ENCODE peak calls at places on chromosomes 5 and 9, in five cellular contexts. Y, C, K, L and O are unnamed samples.

GRCh38 chr9:68706579-68707201 is 1.6 kb downstream of the PIP5K1B start:
- DNase-seq in Y (no peak), C (no peak), K (no peak), L (no peak), O (no peak)

GRCh38 chr5:134553816-134554215 is 28.3 kb downstream of the JADE2 start:
- DNase-seq in Y (no peak), C (no peak), K (no peak), L (no peak), O (no peak)

GRCh38 chr5:2013301-2014057 is 130.8 kb upstream of the IRX4 start:
- DNase-seq in Y (peak), C (no peak), K (no peak), L (no peak), O (no peak)

GRCh38 chr5:171899792-171900191 is 106.6 kb downstream of the FBXW11 start:
- DNase-seq in Y (no peak), C (no peak), K (no peak), L (no peak), O (no peak)

GRCh38 chr5:1719860-1720259 is 79.8 kb downstream of the MRPL36 start:
- DNase-seq in Y (peak), C (no peak), K (no peak), L (no peak), O (no peak)

GRCh38 chr5:59768204-59769040 is 125.1 kb downstream of the PDE4D start:
- DNase-seq in Y (peak), C (peak), K (peak), L (peak), O (peak)

GRCh38 chr5:100772548-100772947 is 130.5 kb downstream of the ST8SIA4 start:
- DNase-seq in Y (peak), C (no peak), K (no peak), L (no peak), O (no peak)

GRCh38 chr9:123599781-123600180 is 243.8 kb downstream of the CRB2 start:
- DNase-seq in Y (peak), C (no peak), K (no peak), L (no peak), O (no peak)

GRCh38 chr5:152061095-152061494 is 136.4 kb upstream of the GLRA1 start:
- DNase-seq in Y (no peak), C (no peak), K (no peak), L (no peak), O (no peak)

GRCh38 chr5:61440086-61440485 is 108.0 kb downstream of the ZSWIM6 start:
- DNase-seq in Y (no peak), C (no peak), K (no peak), L (no peak), O (no peak)

GRCh38 chr5:149541893-149542292 is 9.3 kb downstream of the CSNK1A1 start:
- DNase-seq in Y (no peak), C (no peak), K (no peak), L (no peak), O (no peak)

GRCh38 chr9:98867434-98868168 is 60.1 kb downstream of the GALNT12 start:
- DNase-seq in Y (no peak), C (peak), K (no peak), L (no peak), O (peak)

GRCh38 chr5:43889238-43889637 is 286.3 kb downstream of the NNT start:
- DNase-seq in Y (no peak), C (no peak), K (no peak), L (no peak), O (no peak)

GRCh38 chr9:90331826-90332575 is 310.6 kb downstream of the DIRAS2 start:
- DNase-seq in Y (no peak), C (peak), K (no peak), L (no peak), O (peak)

GRCh38 chr5:172426086-172426485 is 28.2 kb downstream of the SH3PXD2B start:
- DNase-seq in Y (no peak), C (no peak), K (no peak), L (no peak), O (no peak)

GRCh38 chr9:33159760-33160127 is 7.4 kb downstream of the B4GALT1 start:
- DNase-seq in Y (no peak), C (peak), K (no peak), L (no peak), O (peak)

GRCh38 chr5:159805021-159805420 is 111.3 kb upstream of the ADRA1B start:
- DNase-seq in Y (no peak), C (peak), K (no peak), L (no peak), O (peak)

GRCh38 chr5:32828492-32828891 is 117.4 kb downstream of the NPR3 start:
- DNase-seq in Y (no peak), C (no peak), K (no peak), L (no peak), O (peak)

GRCh38 chr9:127166111-127166510 is 43.7 kb upstream of the ANGPTL2 start:
- DNase-seq in Y (no peak), C (no peak), K (no peak), L (no peak), O (no peak)

GRCh38 chr5:82277613-82277986 is 554 bp downstream of the RPS23 start:
- DNase-seq in Y (no peak), C (no peak), K (no peak), L (no peak), O (no peak)

GRCh38 chr5:96626956-96627355 is 35.2 kb upstream of the CAST start:
- DNase-seq in Y (no peak), C (peak), K (no peak), L (peak), O (peak)

GRCh38 chr5:37283214-37283820 is 34.1 kb upstream of the CPLANE1 start:
- DNase-seq in Y (no peak), C (no peak), K (no peak), L (no peak), O (no peak)

GRCh38 chr9:120583958-120584369 is 4.0 kb upstream of the CDK5RAP2 start:
- DNase-seq in Y (peak), C (peak), K (peak), L (peak), O (peak)

GRCh38 chr9:124008855-124009834 is 2.4 kb upstream of the LHX2 start:
- DNase-seq in Y (peak), C (no peak), K (peak), L (no peak), O (no peak)

GRCh38 chr5:140358738-140359310 is 1.2 kb upstream of the SLC4A9 start:
- DNase-seq in Y (peak), C (peak), K (peak), L (peak), O (peak)

GRCh38 chr9:115225459-115226116 is 107.6 kb upstream of the TNC start:
- DNase-seq in Y (no peak), C (no peak), K (no peak), L (no peak), O (no peak)

GRCh38 chr9:116422119-116422979 is 264.8 kb upstream of the TRIM32 start:
- DNase-seq in Y (no peak), C (no peak), K (no peak), L (no peak), O (no peak)

GRCh38 chr5:154198611-154199230 is 8.2 kb downstream of the GALNT10 start:
- DNase-seq in Y (peak), C (peak), K (no peak), L (peak), O (peak)

GRCh38 chr9:26975728-26976707 is 19.8 kb downstream of the IFT74 start:
- DNase-seq in Y (peak), C (peak), K (peak), L (peak), O (peak)

GRCh38 chr9:85742630-85742928 is 825 bp upstream of the AGTPBP1 start:
- DNase-seq in Y (no peak), C (peak), K (no peak), L (no peak), O (peak)

DNA sequence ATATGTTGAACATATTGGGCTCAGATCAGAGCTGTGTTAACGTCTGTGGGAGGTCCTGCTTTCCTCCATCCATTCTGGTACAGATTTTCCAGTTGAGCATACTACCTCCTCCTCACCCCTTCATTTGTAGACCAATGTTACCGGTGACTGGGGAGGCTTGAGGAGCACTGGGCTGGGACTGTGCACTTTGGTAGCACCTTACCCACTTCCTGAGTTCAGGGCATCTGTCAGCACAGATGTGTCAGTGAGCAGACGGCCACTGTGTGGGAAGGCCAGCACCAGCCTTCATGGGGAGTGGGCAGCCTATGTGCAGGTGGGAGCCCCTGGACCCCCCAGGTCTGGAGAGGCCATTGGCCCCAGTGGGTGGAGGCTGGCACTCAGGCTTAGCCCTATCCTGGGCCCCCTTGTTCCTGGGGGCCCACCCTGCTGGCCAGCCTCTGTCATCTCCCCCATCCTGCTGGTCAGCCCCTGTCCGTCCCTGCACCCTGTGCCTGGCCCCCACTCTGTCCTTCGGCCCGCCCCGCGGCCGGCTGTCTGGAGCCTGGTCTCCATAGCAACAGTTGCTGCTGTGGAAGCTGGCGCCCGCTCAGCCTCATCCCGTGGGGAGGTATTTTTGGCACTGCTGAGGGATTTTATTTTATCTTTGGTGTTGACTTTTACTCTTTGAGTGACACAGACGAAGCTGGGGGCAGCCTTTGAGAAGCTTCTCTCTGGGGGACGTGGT is 21.3 kb downstream of the WNK2 start:
- DNase-seq in Y (no peak), C (peak), K (no peak), L (peak), O (no peak)
- H3K9ac ChIP-seq in Y (no peak), C (no peak), K (no peak), L (peak), O (no peak)

GRCh38 chr5:163569284-163569683 is 63.9 kb downstream of the MAT2B start:
- DNase-seq in Y (no peak), C (peak), K (no peak), L (no peak), O (peak)
- TF ChIP-seq CTCF in Y (peak), C (peak), K (peak), L (peak), O (peak)

GRCh38 chr9:126097679-126098078 is 228.9 kb upstream of the MVB12B start:
- DNase-seq in Y (no peak), C (no peak), K (no peak), L (no peak), O (no peak)
- H3K9ac ChIP-seq in Y (no peak), C (no peak), K (no peak), L (no peak), O (no peak)

GRCh38 chr9:136625101-136626065 is 37.3 kb upstream of the EGFL7 start:
- DNase-seq in Y (peak), C (peak), K (no peak), L (peak), O (peak)

GRCh38 chr9:136626066-136626725 is 36.5 kb upstream of the EGFL7 start:
- DNase-seq in Y (no peak), C (no peak), K (no peak), L (no peak), O (no peak)

GRCh38 chr9:136627703-136628102 is 35.0 kb upstream of the EGFL7 start:
- DNase-seq in Y (no peak), C (no peak), K (no peak), L (no peak), O (no peak)

GRCh38 chr9:136628287-136628686 is 34.4 kb upstream of the EGFL7 start:
- DNase-seq in Y (no peak), C (no peak), K (no peak), L (no peak), O (no peak)

DNA sequence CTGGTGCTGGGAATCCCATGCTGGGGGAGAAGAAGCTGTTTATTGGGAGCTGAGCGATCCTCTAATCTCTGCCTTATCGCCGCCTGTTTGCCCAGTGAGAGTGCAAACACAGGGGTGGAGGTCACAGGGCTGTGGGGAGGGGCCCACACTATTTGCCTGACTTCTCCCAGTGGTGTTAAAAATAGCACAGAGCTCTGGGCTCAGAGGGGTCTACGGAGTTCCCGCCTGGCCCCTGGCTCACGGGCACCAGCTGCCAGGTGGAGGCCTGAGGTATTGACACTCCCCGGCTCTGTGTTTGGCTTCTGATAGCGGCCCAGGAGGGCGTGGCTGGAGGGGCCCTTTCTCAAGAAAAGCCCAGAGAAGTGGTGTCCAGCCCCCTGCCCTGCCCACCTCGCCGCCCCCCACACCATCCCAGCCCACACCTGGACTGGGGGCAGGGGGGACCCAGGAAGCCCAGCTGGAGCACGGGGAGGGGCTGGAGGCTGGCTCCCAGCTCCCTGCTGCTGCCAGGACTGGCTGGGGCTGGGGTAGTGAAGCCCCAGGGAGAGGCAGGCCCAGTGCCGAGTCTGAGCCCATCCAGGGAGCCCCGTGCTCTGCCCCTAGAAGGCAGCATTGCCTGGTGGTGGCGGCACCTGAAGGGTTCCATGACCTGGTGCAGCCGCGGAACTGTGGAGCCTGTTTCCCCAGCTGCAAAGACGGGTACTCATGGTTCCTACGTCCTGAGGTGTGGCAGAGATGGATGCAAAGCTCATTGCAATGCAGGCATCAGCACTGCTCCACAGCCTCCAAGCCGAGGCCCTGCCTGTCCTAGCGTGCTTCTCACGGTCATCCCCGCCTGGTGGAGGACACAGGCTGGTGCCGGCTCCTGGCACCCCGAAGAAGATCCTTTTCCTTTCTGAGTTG is 35.7 kb upstream of the EGFL7 start:
- DNase-seq in Y (peak), C (no peak), K (no peak), L (peak), O (no peak)
- TF ChIP-seq CTCF in Y (peak), C (no peak), K (peak), L (peak), O (no peak)

DNA sequence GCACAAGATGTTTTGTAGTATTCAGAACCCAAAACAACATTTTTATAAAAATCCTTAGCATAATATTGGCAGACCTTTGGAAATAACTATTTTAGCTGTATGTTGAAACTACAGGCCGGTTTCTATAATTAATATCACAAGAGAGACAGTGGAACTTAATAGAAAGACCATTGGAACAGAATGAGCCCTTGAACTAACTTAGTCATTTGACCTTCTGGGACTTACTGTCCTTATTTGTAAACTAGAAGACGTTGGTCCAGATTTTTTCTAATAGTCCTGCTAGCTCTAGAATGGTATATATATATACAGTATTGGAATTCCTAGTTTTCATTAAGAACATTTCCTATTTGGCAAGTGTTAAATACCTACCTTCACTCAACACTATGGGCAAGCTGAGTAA is 69.5 kb upstream of the ALDH1A1 start:
- DNase-seq in Y (no peak), C (no peak), K (no peak), L (no peak), O (no peak)
- H3K9ac ChIP-seq in Y (no peak), C (no peak), K (no peak), L (no peak), O (no peak)

DNA sequence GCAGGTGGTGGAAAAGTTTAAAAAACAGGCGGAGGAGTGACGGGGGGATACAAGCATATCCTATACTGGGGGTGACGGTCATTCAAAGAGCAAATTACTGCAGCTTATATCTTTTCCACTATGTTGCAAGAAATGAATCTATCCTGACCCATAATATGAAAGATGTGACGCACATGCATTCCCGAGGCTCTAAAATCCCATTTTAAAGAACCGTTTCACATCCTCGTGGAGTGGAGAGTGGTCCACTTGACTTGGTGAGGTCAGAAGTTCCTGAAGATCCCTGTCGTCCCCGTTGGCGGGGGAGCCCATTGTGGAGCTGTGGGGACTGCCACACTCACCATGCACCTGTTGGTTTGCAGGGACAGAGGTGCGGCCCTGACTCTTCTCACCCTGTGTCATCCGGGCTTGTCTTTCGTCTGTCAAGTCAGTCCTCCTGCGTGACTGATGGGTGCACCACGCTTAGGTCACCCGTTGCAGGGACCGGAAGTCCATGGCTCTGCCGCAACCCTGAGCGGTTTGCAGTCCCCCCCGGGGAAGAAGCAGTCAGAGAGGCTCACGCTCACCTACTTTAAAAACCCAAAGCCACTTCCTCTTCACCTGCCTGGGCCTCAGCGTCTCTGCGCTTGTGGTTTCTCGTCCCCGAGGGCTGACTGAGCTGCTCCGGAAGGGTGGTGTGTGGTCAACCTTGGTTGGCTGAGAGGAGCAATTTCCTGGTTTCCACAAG is 53.0 kb downstream of the USP20 start:
- DNase-seq in Y (peak), C (no peak), K (no peak), L (no peak), O (no peak)
- TF ChIP-seq CTCF in Y (no peak), C (no peak), K (no peak), L (no peak), O (no peak)

DNA sequence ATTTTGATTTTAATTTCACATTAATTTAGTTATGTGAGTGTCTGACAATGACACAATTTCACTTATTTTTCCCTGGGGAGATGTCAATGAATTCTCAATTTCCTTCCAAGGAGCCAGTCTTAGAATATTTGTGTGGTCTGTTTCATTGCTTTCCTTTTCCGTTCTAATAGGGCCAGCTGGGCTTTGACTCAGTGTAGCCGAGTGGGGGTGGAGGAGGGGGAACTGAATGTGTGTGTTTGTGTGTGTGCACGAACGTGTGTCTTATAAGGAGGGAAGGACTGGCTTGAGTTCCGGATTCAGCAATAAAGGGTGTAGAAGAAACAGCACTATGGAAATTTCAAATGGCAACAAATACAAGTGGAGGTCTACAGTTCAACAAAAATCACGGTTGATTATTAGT is 100.1 kb downstream of the BASP1 start:
- DNase-seq in Y (no peak), C (no peak), K (no peak), L (no peak), O (no peak)
- H3K9ac ChIP-seq in Y (no peak), C (no peak), K (no peak), L (no peak), O (no peak)

GRCh38 chr9:13805566-13805965 is 508.4 kb downstream of the NFIB start:
- DNase-seq in Y (no peak), C (no peak), K (no peak), L (no peak), O (peak)

GRCh38 chr9:13815001-13815400 is 498.9 kb downstream of the NFIB start:
- DNase-seq in Y (no peak), C (no peak), K (no peak), L (no peak), O (no peak)

GRCh38 chr9:13811876-13812275 is 502.1 kb downstream of the NFIB start:
- DNase-seq in Y (no peak), C (no peak), K (no peak), L (no peak), O (no peak)

GRCh38 chr9:13806731-13807130 is 507.2 kb downstream of the NFIB start:
- DNase-seq in Y (no peak), C (no peak), K (no peak), L (no peak), O (no peak)

DNA sequence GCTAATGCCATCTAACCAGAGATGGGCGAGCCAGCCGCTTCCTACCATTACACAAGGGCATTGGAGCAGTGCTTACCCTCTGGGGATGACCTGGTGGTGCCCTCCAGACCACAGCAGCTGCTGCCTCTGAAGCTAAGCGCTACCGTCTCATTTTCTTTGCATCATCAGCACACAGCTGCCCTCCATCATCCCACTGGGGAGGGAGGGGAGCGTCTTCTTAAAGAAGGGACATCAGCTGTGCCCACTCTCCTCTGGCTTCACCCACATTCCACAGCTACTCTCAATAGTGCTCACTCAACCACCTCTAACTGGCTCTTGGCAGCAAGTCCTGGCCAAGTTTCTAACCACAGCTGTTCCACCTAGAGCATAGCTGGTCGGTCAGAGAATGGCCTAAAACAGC is 503.4 kb downstream of the NFIB start:
- DNase-seq in Y (no peak), C (peak), K (no peak), L (no peak), O (peak)
- TF ChIP-seq CTCF in Y (no peak), C (no peak), K (no peak), L (no peak), O (no peak)

GRCh38 chr9:72871685-72872084 is 81.2 kb downstream of the ALDH1A1 start:
- DNase-seq in Y (no peak), C (no peak), K (no peak), L (peak), O (peak)
- H3K9ac ChIP-seq in Y (no peak), C (no peak), K (no peak), L (no peak), O (no peak)

GRCh38 chr9:111909444-111909843 is 12.8 kb downstream of the UGCG start:
- DNase-seq in Y (no peak), C (no peak), K (no peak), L (no peak), O (no peak)
- TF ChIP-seq CTCF in Y (no peak), C (no peak), K (no peak), L (no peak), O (no peak)